ENCODE peak calls at places on chromosomes 7 and 10, in four cellular contexts. V, X, H and Z are unnamed samples.

GRCh38 chr7:74040101-74040790 is 12.3 kb downstream of the ELN start:
- DNase-seq in V (no peak), X (no peak), H (no peak), Z (no peak)

GRCh38 chr10:123408660-123409059 is 254.5 kb downstream of the BUB3 start:
- DNase-seq in V (no peak), X (no peak), H (no peak), Z (no peak)

GRCh38 chr10:59977486-59977885 is 71.1 kb upstream of the CCDC6 start:
- DNase-seq in V (no peak), X (no peak), H (no peak), Z (no peak)

GRCh38 chr7:105011771-105012502 is 2.1 kb upstream of the KMT2E start:
- DNase-seq in V (no peak), X (no peak), H (no peak), Z (peak; percentile 33)

GRCh38 chr10:66505003-66505707 is 420.7 kb upstream of the LRRTM3 start:
- DNase-seq in V (no peak), X (no peak), H (no peak), Z (no peak)

GRCh38 chr10:75400769-75401568 is 595 bp downstream of the ZNF503 start:
- DNase-seq in V (no peak), X (peak; percentile 82), H (peak; percentile 45), Z (no peak)

GRCh38 chr7:81769891-81770818 is at the start of gene HGF:
- DNase-seq in V (no peak), X (peak; percentile 95), H (peak; percentile 62), Z (no peak)

GRCh38 chr10:53601260-53601875 is 828.8 kb upstream of the MBL2 start:
- DNase-seq in V (no peak), X (peak; percentile 54), H (peak; percentile 8), Z (no peak)

GRCh38 chr10:125687507-125688185 is 4.7 kb upstream of the TEX36 start:
- DNase-seq in V (no peak), X (no peak), H (no peak), Z (no peak)

DNA sequence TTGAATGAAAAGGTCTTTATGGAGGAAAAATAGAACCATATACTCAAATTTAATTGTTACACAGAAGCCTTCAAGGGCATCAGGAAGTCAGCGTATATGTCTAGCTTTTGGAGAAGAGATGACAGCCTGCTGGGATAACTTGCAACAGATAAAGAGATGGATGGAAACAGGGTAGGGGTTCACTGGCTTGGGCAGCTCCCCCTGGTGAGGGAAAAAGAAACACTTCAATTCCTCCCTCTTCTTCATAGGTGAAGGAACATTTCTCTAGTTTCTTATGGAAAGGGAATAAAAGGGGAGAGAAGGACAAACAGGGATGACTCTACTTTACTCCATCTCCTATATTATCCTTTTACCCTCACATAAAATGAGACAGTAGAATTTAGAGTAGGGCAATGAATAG is 635.7 kb downstream of the PHTF2 start:
- DNase-seq in V (no peak), X (no peak), H (no peak), Z (no peak)
- TF ChIP-seq CTCF in V (no peak), X (no peak), H (peak; percentile 56), Z (no peak)

DNA sequence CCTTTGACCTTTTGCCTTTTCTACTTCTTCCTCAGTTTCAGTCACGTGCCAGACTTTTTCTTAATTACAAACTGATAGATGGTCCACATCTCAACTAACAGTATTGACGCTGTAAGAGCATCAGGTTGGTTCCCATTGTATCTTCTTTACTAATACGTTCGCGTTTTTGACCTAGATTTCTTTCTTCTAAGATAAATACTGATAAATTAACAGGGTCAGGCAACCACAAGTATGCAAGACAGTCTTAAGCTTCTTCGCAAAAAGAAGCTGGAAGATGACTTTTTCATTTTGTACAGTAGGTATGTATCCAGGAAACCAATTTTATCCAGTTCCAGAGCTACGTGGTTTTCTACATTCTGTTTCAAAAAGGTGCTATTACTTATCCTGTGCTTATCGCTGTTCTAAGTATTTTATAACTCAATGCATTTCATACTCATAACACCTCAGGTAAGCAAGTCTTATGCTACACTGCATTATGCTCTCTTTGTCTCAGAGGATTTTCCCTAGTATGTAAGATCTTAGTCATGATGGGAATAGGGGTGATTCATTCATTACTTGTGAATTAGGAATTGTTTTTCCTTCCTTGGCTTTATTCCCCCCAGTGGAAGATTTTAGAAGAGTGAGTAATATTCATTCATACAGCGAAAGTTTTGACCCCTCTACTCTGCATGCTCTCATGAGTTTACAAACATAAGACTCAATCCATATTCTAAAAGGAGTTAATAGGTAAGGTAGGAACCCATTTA is 955 bp downstream of the DUS4L start:
- DNase-seq in V (no peak), X (peak; percentile 62), H (peak; percentile 18), Z (no peak)
- TF ChIP-seq CTCF in V (no peak), X (no peak), H (no peak), Z (no peak)

DNA sequence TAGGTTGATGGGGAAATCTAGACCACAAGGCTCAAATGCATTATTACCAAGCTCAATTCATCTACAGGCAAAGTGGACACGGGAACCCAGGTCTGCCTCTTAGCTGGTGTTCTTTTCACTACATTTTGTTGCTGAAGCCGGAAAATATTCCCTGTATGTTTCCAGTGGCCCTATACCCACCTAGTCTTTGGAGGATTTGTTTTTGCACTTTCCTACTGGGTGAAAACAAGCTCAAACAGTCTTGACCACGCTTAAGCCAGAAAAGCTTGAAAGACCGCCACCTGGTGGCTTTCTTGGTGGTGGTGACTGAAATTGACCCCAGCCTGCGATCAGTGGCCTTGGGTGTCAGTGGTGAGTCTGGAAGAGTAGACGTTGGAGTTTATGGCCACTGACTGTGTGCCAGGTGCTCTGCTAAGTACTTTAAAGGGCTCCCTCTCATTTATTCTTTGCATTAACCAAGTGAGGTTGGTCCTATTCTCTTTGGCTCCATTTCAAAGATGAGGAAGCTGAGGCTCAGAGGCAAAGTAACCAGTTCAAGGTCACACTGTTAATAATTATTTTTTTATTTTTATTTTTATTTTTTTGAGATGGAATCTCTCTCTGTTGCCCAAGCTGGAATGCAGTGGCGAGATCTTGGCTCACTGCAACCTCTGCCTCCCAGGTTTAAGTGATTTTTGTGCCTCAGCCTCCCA is 11.1 kb upstream of the CRTAC1 start:
- DNase-seq in V (no peak), X (peak; percentile 74), H (peak; percentile 60), Z (peak; percentile 21)
- TF ChIP-seq CTCF in V (peak; percentile 44), X (peak; percentile 81), H (peak; percentile 87), Z (peak; percentile 53)

DNA sequence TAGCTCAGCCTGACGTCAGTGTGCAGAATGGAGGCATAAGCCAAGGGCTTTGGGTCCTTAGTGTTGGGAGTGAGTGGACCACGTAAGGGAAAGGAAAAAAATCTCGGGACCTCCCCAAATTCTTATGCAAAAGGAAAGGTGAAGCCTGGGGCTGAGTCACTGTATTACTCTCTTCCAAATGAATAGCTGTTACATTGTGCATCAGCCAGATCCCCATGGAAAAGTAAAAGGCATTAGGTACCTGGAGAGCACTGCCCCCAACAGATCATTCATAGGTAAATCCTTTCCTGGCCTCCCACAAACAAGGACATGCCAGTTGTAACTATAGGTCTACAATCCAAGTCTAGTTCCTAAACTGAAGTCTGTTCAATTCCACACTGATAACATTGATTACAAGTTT is 170.5 kb downstream of the C1GALT1 start:
- DNase-seq in V (no peak), X (no peak), H (no peak), Z (no peak)
- TF ChIP-seq CTCF in V (no peak), X (no peak), H (no peak), Z (no peak)

GRCh38 chr10:4983615-4984216 is 19.9 kb downstream of the AKR1C2 start:
- DNase-seq in V (no peak), X (no peak), H (no peak), Z (no peak)

GRCh38 chr10:4984223-4984622 is 19.4 kb downstream of the AKR1C2 start:
- DNase-seq in V (no peak), X (no peak), H (no peak), Z (no peak)

GRCh38 chr10:4982764-4983226 is 19.6 kb downstream of the AKR1C1 start:
- DNase-seq in V (no peak), X (no peak), H (no peak), Z (no peak)

GRCh38 chr10:4981722-4982471 is 18.7 kb downstream of the AKR1C1 start:
- DNase-seq in V (no peak), X (peak; percentile 62), H (no peak), Z (no peak)

GRCh38 chr10:4984971-4985594 is 18.6 kb downstream of the AKR1C2 start:
- DNase-seq in V (no peak), X (peak; percentile 36), H (no peak), Z (no peak)
- TF ChIP-seq CTCF in V (no peak), X (no peak), H (no peak), Z (no peak)

DNA sequence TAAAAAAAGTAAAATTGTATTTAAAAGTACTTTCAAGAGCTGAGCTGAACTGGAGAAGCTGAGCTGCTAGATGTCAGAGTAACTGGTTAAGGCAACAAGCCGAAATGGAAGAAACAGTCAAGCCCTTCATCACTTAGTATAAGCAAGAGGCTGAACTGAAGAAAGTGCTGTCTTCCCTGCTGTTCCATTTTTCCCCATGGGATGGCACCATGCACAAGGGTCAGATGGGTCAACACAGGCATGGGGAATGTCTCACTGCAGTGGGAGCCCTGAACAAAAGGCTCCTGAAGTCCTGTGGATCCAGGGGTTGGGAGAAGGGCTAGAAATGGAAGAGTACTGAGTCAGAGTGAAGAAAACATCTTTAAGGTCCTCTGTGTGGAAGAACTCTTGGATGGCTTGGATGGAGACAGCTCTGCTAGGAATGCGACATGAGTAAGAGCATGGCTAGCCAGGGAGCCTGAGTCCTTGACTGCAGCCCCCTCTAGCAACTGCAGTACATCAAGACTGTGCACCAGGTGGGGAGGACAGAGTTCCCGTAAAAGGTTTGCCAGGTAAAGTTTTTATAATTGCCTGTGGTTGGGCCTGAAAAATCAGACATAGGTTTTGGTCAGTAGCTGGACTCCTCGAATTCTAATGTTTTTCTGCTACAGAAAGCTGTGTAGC is 348.3 kb downstream of the GPR158 start:
- DNase-seq in V (no peak), X (peak; percentile 56), H (no peak), Z (no peak)
- TF ChIP-seq CTCF in V (no peak), X (peak; percentile 43), H (peak; percentile 51), Z (no peak)

DNA sequence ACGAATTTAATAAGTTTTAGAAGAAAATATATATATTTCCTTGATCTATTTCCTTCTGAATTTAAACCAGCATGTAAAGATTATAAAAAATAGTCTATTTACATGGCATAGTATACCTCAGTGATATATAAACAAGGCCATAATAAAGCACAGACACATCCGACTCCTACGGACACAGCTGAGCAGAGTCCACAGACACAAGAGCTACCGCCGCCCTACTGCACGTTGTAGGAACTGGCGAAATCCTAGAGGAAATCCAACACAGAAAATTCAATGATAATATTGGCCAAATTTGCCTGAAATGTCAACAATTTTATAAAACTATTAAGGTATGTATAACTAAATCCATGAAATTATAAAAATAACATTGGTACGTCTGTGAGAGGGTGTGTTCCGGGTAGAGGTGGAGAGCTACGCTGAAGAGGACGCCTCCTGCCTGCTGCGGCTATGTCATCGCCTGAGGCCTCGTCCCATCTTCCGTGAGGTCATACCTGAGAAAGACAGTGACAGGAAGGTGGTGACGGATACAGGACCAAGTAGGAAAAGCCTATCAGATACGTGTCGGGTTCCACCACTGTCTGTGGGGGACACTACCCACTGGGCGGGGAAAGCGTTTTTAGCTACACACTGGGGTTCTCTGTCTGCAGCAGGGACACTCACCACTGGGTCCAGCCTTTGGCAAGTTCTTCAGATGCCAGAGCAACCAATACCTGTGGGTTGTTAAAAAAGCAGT is 29.3 kb upstream of the NCAPG2 start:
- DNase-seq in V (no peak), X (no peak), H (no peak), Z (no peak)
- TF ChIP-seq CTCF in V (no peak), X (no peak), H (peak; percentile 17), Z (no peak)

DNA sequence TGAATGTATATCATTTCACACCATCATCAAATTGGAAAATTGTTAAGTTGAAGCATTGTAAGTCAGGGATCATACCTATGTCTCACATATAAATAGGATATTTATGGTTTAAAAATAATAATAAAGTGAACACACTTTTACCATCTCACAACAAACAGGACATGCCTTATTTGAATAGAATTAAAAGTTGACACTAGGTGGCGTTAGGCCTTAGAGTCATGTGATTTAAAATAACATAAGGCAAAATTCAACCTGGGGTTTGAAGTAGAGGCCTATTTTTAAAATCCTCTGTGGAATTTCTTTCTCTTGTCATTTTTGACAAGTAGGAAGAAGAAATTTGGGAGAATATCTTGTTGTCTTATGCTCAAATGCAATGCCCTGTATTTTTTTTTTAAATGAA is 184.7 kb upstream of the PCDH15 start:
- DNase-seq in V (no peak), X (no peak), H (no peak), Z (no peak)
- TF ChIP-seq CTCF in V (no peak), X (peak; percentile 8), H (no peak), Z (no peak)